ENCODE peak calls at places on chromosomes 11 and 22, in six cellular contexts. Y is activated gamma-delta T cell treated with anti-CD3 and anti-CD28 coated beads, Interleukin-2, amount 50 U/mL, for 16 hours; Q is transverse colon; P is non-pigmented ciliary epithelial cell; Z is lung microvascular endothelial cell; D is KBM-7. G is an unnamed sample.

GRCh38 chr22:37281195-37281594 is 1.1 kb upstream of the CYTH4 start:
- DNase-seq in P (no peak), Q (no peak), Z (no peak), Y (no peak), D (no peak), G (no peak)

GRCh38 chr11:3158131-3158591 is 6.9 kb downstream of the OSBPL5 start:
- DNase-seq in P (no peak), Y (no peak), D (no peak), Q (peak; percentile 4), Z (no peak), G (no peak)

GRCh38 chr11:87007938-87008337 is 29.8 kb upstream of the TMEM135 start:
- DNase-seq in P (no peak), Y (no peak), Z (no peak), Q (no peak), D (no peak), G (no peak)

GRCh38 chr11:61746654-61747388 is 5.6 kb upstream of the MYRF start:
- DNase-seq in Q (no peak), Y (no peak), Z (no peak), P (no peak), D (no peak), G (no peak)

GRCh38 chr11:62497132-62497915 is 49.3 kb downstream of the AHNAK start:
- DNase-seq in Q (peak; percentile 62), P (no peak), Z (peak; percentile 81), Y (no peak), D (peak; percentile 55), G (peak; percentile 81)

GRCh38 chr11:83272627-83273026 is 13.5 kb downstream of the CCDC90B start:
- DNase-seq in P (peak; percentile 70), Q (no peak), D (no peak), Z (peak; percentile 56), Y (no peak), G (no peak)

GRCh38 chr11:106231591-106231990 is 154.1 kb downstream of the AASDHPPT start:
- DNase-seq in Y (no peak), Z (no peak), P (no peak), Q (no peak), D (no peak), G (no peak)

GRCh38 chr22:22771696-22772377 is 115.8 kb upstream of the IGLL5 start:
- DNase-seq in Q (no peak), P (no peak), Z (no peak), Y (no peak), D (no peak), G (no peak)

GRCh38 chr11:61141601-61142028 is 19.6 kb downstream of the VPS37C start:
- DNase-seq in Z (no peak), Y (no peak), D (no peak), Q (peak; percentile 93), P (no peak), G (no peak)

GRCh38 chr22:31662668-31663037 is 638 bp upstream of the PISD start:
- DNase-seq in D (no peak), Q (no peak), P (no peak), Y (no peak), Z (no peak), G (no peak)

GRCh38 chr11:118051611-118052461 is 25.0 kb upstream of the TMPRSS4 start:
- DNase-seq in Z (no peak), Y (peak; percentile 58), Q (peak; percentile 34), P (no peak), D (no peak), G (no peak)

GRCh38 chr11:364991-365390 is 4.3 kb upstream of the B4GALNT4 start:
- DNase-seq in Z (no peak), Y (no peak), Q (no peak), D (no peak), P (no peak), G (no peak)

GRCh38 chr11:76735218-76735480 is 48.0 kb upstream of the TSKU start:
- DNase-seq in P (no peak), Y (no peak), Q (no peak), Z (no peak), D (no peak), G (no peak)

GRCh38 chr22:28810839-28811491 is 10.6 kb upstream of the XBP1 start:
- DNase-seq in Q (no peak), Z (peak; percentile 79), D (peak; percentile 97), Y (no peak), P (no peak), G (no peak)

GRCh38 chr22:32475428-32476010 is 908 bp downstream of the FBXO7 start:
- DNase-seq in Y (no peak), P (no peak), D (no peak), Z (no peak), Q (peak; percentile 47), G (peak; percentile 55)

GRCh38 chr22:37229012-37229804 is 14.9 kb downstream of the RAC2 start:
- DNase-seq in P (peak; percentile 24), Q (no peak), Y (no peak), Z (peak; percentile 78), D (no peak), G (no peak)

GRCh38 chr22:17734197-17734596 is 40.1 kb downstream of the BID start:
- DNase-seq in Q (no peak), D (peak; percentile 36), Y (no peak), Z (peak; percentile 80), P (peak; percentile 50), G (no peak)

GRCh38 chr22:46862418-46863324 is 100.2 kb downstream of the TBC1D22A start:
- DNase-seq in Q (no peak), Z (no peak), Y (no peak), D (no peak), P (no peak), G (no peak)

GRCh38 chr11:119258983-119259382 is 52.8 kb downstream of the CBL start:
- DNase-seq in Q (no peak), P (no peak), D (no peak), Y (no peak), Z (no peak), G (no peak)

GRCh38 chr11:124900464-124900863 is 2.8 kb upstream of the ROBO4 start:
- DNase-seq in Q (no peak), Z (peak; percentile 92), P (peak; percentile 55), D (no peak), Y (no peak), G (peak; percentile 44)

GRCh38 chr11:61955416-61956135 is 5.4 kb downstream of the BEST1 start:
- DNase-seq in D (no peak), Y (no peak), Z (no peak), Q (peak; percentile 46), P (no peak), G (no peak)

GRCh38 chr11:26993965-26994446 is at the start of gene FIBIN:
- DNase-seq in Q (peak; percentile 10), P (peak; percentile 59), D (no peak), Z (no peak), Y (no peak), G (peak; percentile 44)

GRCh38 chr11:122293298-122294023 is 177.4 kb upstream of the BLID start:
- DNase-seq in Q (no peak), Z (peak; percentile 1), P (no peak), D (no peak), Y (no peak), G (peak; percentile 37)

G was measured in A673.